ENCODE peak calls at places on chromosomes 16 and 17, in four cellular contexts. One of them, this sample, is unnamed.

GRCh38 chr16:49462989-49463371 is 89.4 kb downstream of the C16orf78 start:
- DNase-seq in NCI-H1092: peak; percentile 21
- DNase-seq in anterior cingulate cortex: no peak
- DNase-seq in stromal cell of bone marrow: no peak
- DNase-seq in this sample: no peak

GRCh38 chr17:79765708-79766107 is 12.2 kb upstream of the CBX2 start:
- DNase-seq in NCI-H1092: no peak
- DNase-seq in anterior cingulate cortex: no peak
- DNase-seq in stromal cell of bone marrow: no peak
- DNase-seq in this sample: no peak

GRCh38 chr16:22284637-22285515 is 12.3 kb upstream of the POLR3E start:
- DNase-seq in stromal cell of bone marrow: no peak
- DNase-seq in NCI-H1092: no peak
- DNase-seq in anterior cingulate cortex: no peak
- DNase-seq in this sample: peak; percentile 74

GRCh38 chr17:17982796-17983195 is 10.1 kb downstream of the DRC3 start:
- DNase-seq in stromal cell of bone marrow: no peak
- DNase-seq in anterior cingulate cortex: no peak
- DNase-seq in NCI-H1092: no peak
- DNase-seq in this sample: no peak

GRCh38 chr17:73271078-73271477 is 9.4 kb upstream of the CPSF4L start:
- DNase-seq in stromal cell of bone marrow: no peak
- DNase-seq in anterior cingulate cortex: no peak
- DNase-seq in NCI-H1092: no peak
- DNase-seq in this sample: no peak

GRCh38 chr16:86910146-86910805 is 331.9 kb downstream of the FOXL1 start:
- DNase-seq in stromal cell of bone marrow: no peak
- DNase-seq in anterior cingulate cortex: no peak
- DNase-seq in NCI-H1092: no peak
- DNase-seq in this sample: no peak

GRCh38 chr17:74822329-74823175 is 37.1 kb downstream of the GRIN2C start:
- DNase-seq in stromal cell of bone marrow: no peak
- DNase-seq in anterior cingulate cortex: peak; percentile 80
- DNase-seq in NCI-H1092: no peak
- DNase-seq in this sample: no peak

GRCh38 chr16:57559075-57559790 is 16.8 kb downstream of the ADGRG5 start:
- DNase-seq in NCI-H1092: no peak
- DNase-seq in stromal cell of bone marrow: no peak
- DNase-seq in anterior cingulate cortex: no peak
- DNase-seq in this sample: no peak

GRCh38 chr17:68640601-68641000 is 39.4 kb upstream of the FAM20A start:
- DNase-seq in NCI-H1092: no peak
- DNase-seq in anterior cingulate cortex: no peak
- DNase-seq in stromal cell of bone marrow: peak; percentile 48
- DNase-seq in this sample: no peak

GRCh38 chr17:44280383-44280782 is 12.4 kb upstream of the SLC4A1 start:
- DNase-seq in NCI-H1092: no peak
- DNase-seq in stromal cell of bone marrow: no peak
- DNase-seq in anterior cingulate cortex: no peak
- DNase-seq in this sample: peak; percentile 18

GRCh38 chr17:6681176-6681575 is 29.6 kb downstream of the C17orf100 start:
- DNase-seq in anterior cingulate cortex: no peak
- DNase-seq in stromal cell of bone marrow: no peak
- DNase-seq in NCI-H1092: no peak
- DNase-seq in this sample: no peak

GRCh38 chr16:22360963-22361659 is 13.3 kb downstream of the CDR2 start:
- DNase-seq in NCI-H1092: no peak
- DNase-seq in anterior cingulate cortex: no peak
- DNase-seq in stromal cell of bone marrow: no peak
- DNase-seq in this sample: no peak

GRCh38 chr16:69812213-69813014 is 50.3 kb downstream of the WWP2 start:
- DNase-seq in stromal cell of bone marrow: no peak
- DNase-seq in anterior cingulate cortex: no peak
- DNase-seq in NCI-H1092: no peak
- DNase-seq in this sample: no peak

GRCh38 chr16:68377667-68378420 is 67.0 kb downstream of the PRMT7 start:
- DNase-seq in stromal cell of bone marrow: peak; percentile 31
- DNase-seq in NCI-H1092: no peak
- DNase-seq in anterior cingulate cortex: peak; percentile 41
- DNase-seq in this sample: peak; percentile 37

GRCh38 chr16:89495121-89495520 is 4.8 kb upstream of the ANKRD11 start:
- DNase-seq in anterior cingulate cortex: no peak
- DNase-seq in stromal cell of bone marrow: peak; percentile 78
- DNase-seq in NCI-H1092: no peak
- DNase-seq in this sample: peak; percentile 75

GRCh38 chr17:67390646-67391480 is 13.8 kb downstream of the PITPNC1 start:
- DNase-seq in stromal cell of bone marrow: peak; percentile 96
- DNase-seq in anterior cingulate cortex: peak; percentile 21
- DNase-seq in NCI-H1092: peak; percentile 22
- DNase-seq in this sample: peak; percentile 87

GRCh38 chr17:64778367-64779290 is 116.5 kb upstream of the SMURF2 start:
- DNase-seq in NCI-H1092: peak; percentile 34
- DNase-seq in stromal cell of bone marrow: no peak
- DNase-seq in anterior cingulate cortex: no peak
- DNase-seq in this sample: no peak

This sample was measured in choroid plexus epithelial cell.